ENCODE peak calls at places on chromosome 16, in six cellular contexts. A, U, M, W, Z and Y are unnamed samples.

GRCh38 chr16:17518441-17518840 is 47.7 kb upstream of the XYLT1 start:
- DNase-seq in A (no peak), U (no peak), M (no peak), W (peak), Z (no peak), Y (no peak)

GRCh38 chr16:66616592-66616991 is 12.1 kb downstream of the CMTM3 start:
- DNase-seq in A (no peak), U (no peak), M (no peak), W (peak), Z (no peak), Y (no peak)

GRCh38 chr16:87042551-87043272 is 274.5 kb downstream of the C16orf95 start:
- DNase-seq in A (no peak), U (no peak), M (no peak), W (no peak), Z (no peak), Y (no peak)

GRCh38 chr16:58269526-58269925 is 25.3 kb downstream of the PRSS54 start:
- DNase-seq in A (no peak), U (no peak), M (no peak), W (peak), Z (no peak), Y (no peak)

GRCh38 chr16:84390131-84390785 is 21.9 kb downstream of the ATP2C2 start:
- DNase-seq in A (no peak), U (no peak), M (no peak), W (no peak), Z (no peak), Y (no peak)

GRCh38 chr16:85275533-85276249 is 163.4 kb upstream of the CIBAR2 start:
- DNase-seq in A (peak), U (peak), M (peak), W (peak), Z (peak), Y (no peak)

GRCh38 chr16:47110939-47111338 is 32.8 kb downstream of the NETO2 start:
- DNase-seq in A (no peak), U (no peak), M (no peak), W (no peak), Z (no peak), Y (no peak)

GRCh38 chr16:74304164-74304834 is 7.7 kb downstream of the PSMD7 start:
- DNase-seq in A (no peak), U (no peak), M (no peak), W (no peak), Z (no peak), Y (no peak)

GRCh38 chr16:22388101-22388644 is 13.8 kb upstream of the CDR2 start:
- DNase-seq in A (no peak), U (no peak), M (no peak), W (no peak), Z (no peak), Y (no peak)

GRCh38 chr16:85586360-85587145 is 26.6 kb upstream of the GSE1 start:
- DNase-seq in A (no peak), U (no peak), M (no peak), W (peak), Z (no peak), Y (no peak)

GRCh38 chr16:4052801-4053662 is 63.2 kb downstream of the ADCY9 start:
- DNase-seq in A (peak), U (no peak), M (no peak), W (peak), Z (peak), Y (no peak)

GRCh38 chr16:81625544-81626152 is 153.4 kb upstream of the PLCG2 start:
- DNase-seq in A (no peak), U (no peak), M (no peak), W (peak), Z (peak), Y (no peak)

GRCh38 chr16:35193956-35194355 is 1734.5 kb downstream of the TP53TG3F start:
- DNase-seq in A (no peak), U (no peak), M (no peak), W (no peak), Z (no peak), Y (no peak)

GRCh38 chr16:2817496-2818277 is 650 bp downstream of the PRSS21 start:
- DNase-seq in A (no peak), U (no peak), M (no peak), W (no peak), Z (no peak), Y (no peak)

GRCh38 chr16:67040906-67041305 is 12.0 kb downstream of the CBFB start:
- DNase-seq in A (no peak), U (no peak), M (no peak), W (peak), Z (no peak), Y (no peak)

GRCh38 chr16:73196670-73197069 is 148.7 kb upstream of the ZFHX3 start:
- DNase-seq in A (peak), U (no peak), M (peak), W (peak), Z (peak), Y (no peak)

GRCh38 chr16:54072237-54072636 is 214.3 kb downstream of the IRX3 start:
- DNase-seq in A (no peak), U (no peak), M (no peak), W (peak), Z (no peak), Y (no peak)

GRCh38 chr16:2979669-2980226 is 498 bp downstream of the PKMYT1 start:
- DNase-seq in A (no peak), U (no peak), M (no peak), W (no peak), Z (no peak), Y (no peak)

GRCh38 chr16:49567940-49568339 is 194.3 kb downstream of the C16orf78 start:
- DNase-seq in A (no peak), U (no peak), M (no peak), W (no peak), Z (no peak), Y (no peak)

GRCh38 chr16:72270531-72270930 is 98.6 kb upstream of the PMFBP1 start:
- DNase-seq in A (no peak), U (no peak), M (no peak), W (no peak), Z (no peak), Y (no peak)

GRCh38 chr16:86975445-86975844 is 341.7 kb downstream of the C16orf95 start:
- DNase-seq in A (peak), U (no peak), M (no peak), W (peak), Z (no peak), Y (no peak)

GRCh38 chr16:57801098-57801855 is 1.0 kb downstream of the KIFC3 start:
- DNase-seq in A (no peak), U (no peak), M (no peak), W (peak), Z (no peak), Y (no peak)

GRCh38 chr16:72987480-72987901 is 60.4 kb downstream of the ZFHX3 start:
- DNase-seq in A (no peak), U (no peak), M (no peak), W (no peak), Z (no peak), Y (no peak)